ENCODE peak calls at places on chromosomes 12 and 14, in seven cellular contexts. Y is Peyer's patch, E is ovary, V is sigmoid colon, D is uterus, A is heart left ventricle, C is upper lobe of left lung. W is an unnamed sample.

GRCh38 chr12:12661086-12661485 is 34.9 kb downstream of the GPR19 start:
- DNase-seq in Y (no peak), E (no peak), V (no peak), D (no peak), A (no peak), C (no peak), W (no peak)

GRCh38 chr12:1776139-1776975 is 44.0 kb upstream of the LRTM2 start:
- DNase-seq in Y (no peak), E (no peak), V (no peak), D (no peak), A (no peak), C (no peak), W (no peak)

GRCh38 chr14:92121207-92121669 is 268 bp downstream of the NDUFB1 start:
- DNase-seq in Y (peak; percentile 65), E (peak; percentile 45), V (peak; percentile 73), D (no peak), A (peak; percentile 62), C (peak; percentile 58), W (peak; percentile 47)

GRCh38 chr12:58412466-58412865 is 471.1 kb downstream of the ATP23 start:
- DNase-seq in Y (no peak), E (no peak), V (no peak), D (no peak), A (no peak), C (no peak), W (no peak)

GRCh38 chr12:116931665-116932064 is 20.9 kb downstream of the FBXW8 start:
- DNase-seq in Y (no peak), E (no peak), V (no peak), D (no peak), A (no peak), C (no peak), W (no peak)

GRCh38 chr12:442235-442884 is 17.4 kb upstream of the B4GALNT3 start:
- DNase-seq in Y (peak; percentile 79), E (peak; percentile 49), V (peak; percentile 65), D (peak; percentile 40), A (no peak), C (peak; percentile 28), W (no peak)

GRCh38 chr12:63029676-63030075 is 94.7 kb upstream of the PPM1H start:
- DNase-seq in Y (no peak), E (no peak), V (no peak), D (no peak), A (no peak), C (no peak), W (no peak)

GRCh38 chr12:53219956-53220856 is 11.8 kb downstream of the RARG start:
- DNase-seq in Y (peak; percentile 93), E (no peak), V (peak; percentile 89), D (no peak), A (peak; percentile 49), C (peak; percentile 70), W (no peak)

GRCh38 chr12:106090586-106091411 is 48.0 kb downstream of the NUAK1 start:
- DNase-seq in Y (no peak), E (peak; percentile 58), V (no peak), D (peak; percentile 64), A (peak; percentile 80), C (no peak), W (peak; percentile 71)

GRCh38 chr12:3533703-3534386 is 42.8 kb downstream of the PRMT8 start:
- DNase-seq in Y (no peak), E (peak; percentile 54), V (peak; percentile 75), D (no peak), A (peak; percentile 77), C (peak; percentile 51), W (peak; percentile 45)

GRCh38 chr12:127230843-127231260 is 1036.1 kb upstream of the TMEM132C start:
- DNase-seq in Y (no peak), E (no peak), V (no peak), D (no peak), A (no peak), C (no peak), W (no peak)

GRCh38 chr14:96497087-96497486 is 5.1 kb upstream of the PAPOLA start:
- DNase-seq in Y (no peak), E (no peak), V (no peak), D (no peak), A (no peak), C (no peak), W (no peak)

GRCh38 chr14:93984987-93985410 is 8.6 kb upstream of the ASB2 start:
- DNase-seq in Y (no peak), E (no peak), V (peak; percentile 80), D (peak; percentile 51), A (no peak), C (no peak), W (peak; percentile 95)

GRCh38 chr14:96027356-96028335 is 11.5 kb upstream of the C14orf132 start:
- DNase-seq in Y (no peak), E (no peak), V (no peak), D (no peak), A (no peak), C (no peak), W (no peak)

GRCh38 chr12:117567644-117568043 is 206.2 kb upstream of the NOS1 start:
- DNase-seq in Y (no peak), E (no peak), V (no peak), D (no peak), A (no peak), C (no peak), W (no peak)

GRCh38 chr12:118979763-118980406 is 1.5 kb upstream of the SRRM4 start:
- DNase-seq in Y (peak; percentile 46), E (no peak), V (no peak), D (no peak), A (peak; percentile 32), C (peak; percentile 35), W (no peak)

GRCh38 chr12:117854339-117855012 is 114.3 kb downstream of the KSR2 start:
- DNase-seq in Y (peak; percentile 67), E (no peak), V (no peak), D (no peak), A (no peak), C (peak; percentile 40), W (no peak)

GRCh38 chr12:114799574-114800487 is 115.9 kb upstream of the TBX3 start:
- DNase-seq in Y (peak; percentile 65), E (peak; percentile 42), V (no peak), D (no peak), A (peak; percentile 91), C (peak; percentile 24), W (peak; percentile 21)

GRCh38 chr12:49292729-49293055 is 2.3 kb upstream of the PRPH start:
- DNase-seq in Y (no peak), E (no peak), V (peak; percentile 44), D (peak; percentile 22), A (no peak), C (no peak), W (no peak)

GRCh38 chr12:93100610-93101009 is 171.5 kb upstream of the EEA1 start:
- DNase-seq in Y (no peak), E (no peak), V (no peak), D (no peak), A (no peak), C (no peak), W (no peak)

GRCh38 chr14:30610719-30611388 is 11.3 kb upstream of the SCFD1 start:
- DNase-seq in Y (peak; percentile 57), E (peak; percentile 38), V (peak; percentile 73), D (peak; percentile 35), A (peak; percentile 39), C (peak; percentile 72), W (peak; percentile 55)
- TF ChIP-seq CTCF in Y (no peak), E (no peak), V (no peak), D (peak; percentile 36), A (peak; percentile 35), C (peak; percentile 16), W (peak; percentile 4)

GRCh38 chr14:102544745-102545460 is 35.3 kb upstream of the ANKRD9 start:
- DNase-seq in Y (peak; percentile 86), E (no peak), V (no peak), D (no peak), A (no peak), C (no peak), W (no peak)
- TF ChIP-seq POLR2A in Y (peak; percentile 44), E (no peak), V (no peak), D (no peak), A (no peak), C (no peak), W (no peak)

GRCh38 chr12:96329018-96329417 is 71.2 kb downstream of the CDK17 start:
- DNase-seq in Y (no peak), E (no peak), V (no peak), D (no peak), A (no peak), C (no peak), W (no peak)
- H3K4me1 ChIP-seq in Y (no peaks in the 10 kb centered on the region), E (no peaks in the 10 kb centered on the region), V (peaks cover 4% of the 10 kb centered on the region), D (no peaks in the 10 kb centered on the region), A (peaks cover 11% of the 10 kb centered on the region), C (no peaks in the 10 kb centered on the region), W (peaks cover 28% of the 10 kb centered on the region)

DNA sequence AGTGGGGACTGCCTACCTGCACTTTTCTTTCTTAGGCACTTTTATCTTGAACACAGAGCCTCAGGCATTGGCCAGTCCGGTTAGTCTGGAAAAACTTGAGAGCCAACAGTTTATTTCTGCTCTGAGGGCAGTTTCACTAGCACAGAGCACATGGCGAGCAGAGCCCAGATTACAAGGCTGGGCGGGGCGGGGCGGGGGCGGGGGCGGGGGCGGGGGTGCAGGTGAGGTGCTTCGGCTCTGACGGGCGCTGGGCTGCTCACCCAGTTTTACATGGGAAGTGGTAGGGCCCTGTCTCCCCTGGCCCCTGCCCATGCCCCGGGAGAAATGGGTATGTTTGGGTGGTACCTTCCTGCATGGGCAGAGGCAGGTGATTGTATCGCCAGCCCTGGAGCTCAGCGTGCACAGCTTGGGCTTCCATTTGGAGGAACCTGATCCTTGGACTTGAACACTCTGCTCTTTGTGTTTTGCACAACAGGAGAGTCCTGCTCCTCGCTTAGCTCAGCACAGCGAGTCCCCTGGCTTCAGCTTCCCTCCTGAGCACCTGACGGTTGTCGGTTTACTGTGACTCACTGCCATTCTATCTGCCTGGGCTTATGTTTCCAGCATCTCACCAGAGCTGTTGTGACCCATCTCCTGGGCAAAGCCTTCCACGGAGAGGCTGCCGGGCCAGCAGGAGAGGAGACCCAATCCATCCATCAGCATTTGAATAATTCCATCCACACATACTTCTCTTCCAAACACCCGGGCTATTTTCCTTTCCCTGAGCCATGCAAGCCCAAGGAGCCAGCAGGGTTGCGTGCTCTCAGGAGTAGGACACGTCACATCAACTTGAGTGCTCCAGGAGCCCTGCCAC is 108.5 kb downstream of the ARF6 start:
- DNase-seq in Y (peak; percentile 91), E (no peak), V (no peak), D (peak; percentile 35), A (peak; percentile 56), C (peak; percentile 74), W (peak; percentile 94)
- TF ChIP-seq CTCF in Y (no peak), E (no peak), V (no peak), D (no peak), A (no peak), C (no peak), W (no peak)

W was measured in gastrocnemius medialis.